ENCODE peak calls at places on chromosomes 5 and 9, in eight cellular contexts. X is NCI-H1105; G is activated effector memory CD4-positive, alpha-beta T cell treated with Interleukin-2 at 50 U/mL for 16 hours; B is uterus; V is IMR-90; I is islet precursor cell; J is tibial nerve; Y is skeletal muscle cell. Q is an unnamed sample.

GRCh38 chr9:16730162-16730561 is 140.3 kb downstream of the BNC2 start:
- DNase-seq in X (no peak), G (no peak), B (no peak), V (no peak), I (no peak), J (no peak), Y (no peak), Q (no peak)

GRCh38 chr9:77679088-77679487 is 31.0 kb upstream of the GNA14 start:
- DNase-seq in X (no peak), G (no peak), B (no peak), V (no peak), I (no peak), J (no peak), Y (no peak), Q (no peak)

GRCh38 chr9:84062538-84062937 is 81.9 kb downstream of the RMI1 start:
- DNase-seq in X (no peak), G (no peak), B (no peak), V (no peak), I (no peak), J (no peak), Y (no peak), Q (no peak)

GRCh38 chr9:130478731-130479575 is 34.2 kb downstream of the ASS1 start:
- DNase-seq in X (no peak), G (no peak), B (no peak), V (no peak), I (no peak), J (no peak), Y (no peak), Q (no peak)

GRCh38 chr5:29516224-29516623 is 1677.3 kb upstream of the CDH6 start:
- DNase-seq in X (no peak), G (no peak), B (no peak), V (no peak), I (peak; percentile 71), J (no peak), Y (no peak), Q (no peak)

GRCh38 chr5:9278925-9279603 is 266.8 kb downstream of the SEMA5A start:
- DNase-seq in X (no peak), G (no peak), B (no peak), V (no peak), I (no peak), J (no peak), Y (no peak), Q (no peak)

GRCh38 chr5:96326902-96327301 is 106.1 kb downstream of the PCSK1 start:
- DNase-seq in X (no peak), G (no peak), B (no peak), V (no peak), I (no peak), J (no peak), Y (no peak), Q (no peak)

GRCh38 chr5:84384604-84385575 is at the start of gene EDIL3:
- DNase-seq in X (no peak), G (no peak), B (peak; percentile 37), V (peak; percentile 59), I (peak; percentile 83), J (no peak), Y (no peak), Q (no peak)

GRCh38 chr5:88144219-88145040 is 124.2 kb downstream of the TMEM161B start:
- DNase-seq in X (no peak), G (no peak), B (no peak), V (no peak), I (peak; percentile 61), J (no peak), Y (no peak), Q (no peak)

GRCh38 chr5:43315262-43315661 is 2.0 kb upstream of the HMGCS1 start:
- DNase-seq in X (no peak), G (no peak), B (no peak), V (peak; percentile 57), I (no peak), J (no peak), Y (no peak), Q (no peak)

GRCh38 chr5:72991394-72991793 is 35.6 kb downstream of the FCHO2 start:
- DNase-seq in X (no peak), G (no peak), B (no peak), V (no peak), I (no peak), J (no peak), Y (no peak), Q (no peak)

GRCh38 chr9:115513148-115513547 is 395.2 kb upstream of the TNC start:
- DNase-seq in X (no peak), G (no peak), B (no peak), V (no peak), I (no peak), J (no peak), Y (no peak), Q (no peak)

GRCh38 chr9:109488791-109489492 is 9.2 kb downstream of the PTPN3 start:
- DNase-seq in X (no peak), G (no peak), B (no peak), V (no peak), I (no peak), J (no peak), Y (no peak), Q (no peak)

GRCh38 chr5:131258733-131259132 is 5.1 kb upstream of the CDC42SE2 start:
- DNase-seq in X (no peak), G (no peak), B (no peak), V (no peak), I (no peak), J (no peak), Y (no peak), Q (no peak)

GRCh38 chr9:128494743-128495124 is 9.8 kb upstream of the GLE1 start:
- DNase-seq in X (no peak), G (no peak), B (no peak), V (no peak), I (no peak), J (no peak), Y (no peak), Q (no peak)

GRCh38 chr5:151029179-151029855 is 8.9 kb downstream of the GPX3 start:
- DNase-seq in X (no peak), G (no peak), B (no peak), V (no peak), I (no peak), J (no peak), Y (no peak), Q (no peak)

GRCh38 chr9:72937545-72937944 is 15.3 kb downstream of the ALDH1A1 start:
- DNase-seq in X (no peak), G (no peak), B (no peak), V (no peak), I (no peak), J (no peak), Y (no peak), Q (no peak)

GRCh38 chr5:138662599-138662998 is 87.4 kb upstream of the HSPA9 start:
- DNase-seq in X (no peak), G (no peak), B (no peak), V (no peak), I (no peak), J (no peak), Y (no peak), Q (no peak)

GRCh38 chr9:93908591-93909241 is 46.4 kb downstream of the BARX1 start:
- DNase-seq in X (peak; percentile 64), G (no peak), B (no peak), V (no peak), I (no peak), J (no peak), Y (no peak), Q (no peak)

GRCh38 chr5:34658023-34658422 is 1.9 kb downstream of the RAI14 start:
- DNase-seq in X (no peak), G (no peak), B (no peak), V (peak; percentile 66), I (no peak), J (no peak), Y (peak; percentile 32), Q (no peak)

GRCh38 chr9:110426052-110426709 is 88.5 kb upstream of the TXNDC8 start:
- DNase-seq in X (no peak), G (no peak), B (no peak), V (peak; percentile 44), I (no peak), J (no peak), Y (no peak), Q (no peak)

GRCh38 chr9:104890433-104890770 is 37.6 kb downstream of the ABCA1 start:
- DNase-seq in X (no peak), G (no peak), B (no peak), V (no peak), I (no peak), J (no peak), Y (no peak), Q (no peak)

GRCh38 chr5:34775886-34776285 is 63.1 kb upstream of the TTC23L start:
- DNase-seq in X (no peak), G (no peak), B (no peak), V (no peak), I (no peak), J (no peak), Y (no peak), Q (no peak)

GRCh38 chr9:116096853-116097252 is 56.7 kb upstream of the PAPPA start:
- DNase-seq in X (no peak), G (no peak), B (no peak), V (no peak), I (no peak), J (no peak), Y (no peak), Q (no peak)

GRCh38 chr5:93607367-93608258 is 24.6 kb downstream of the NR2F1 start:
- DNase-seq in X (no peak), G (no peak), B (no peak), V (peak; percentile 89), I (no peak), J (peak; percentile 55), Y (no peak), Q (no peak)

GRCh38 chr9:136043386-136044054 is 51.6 kb downstream of the NACC2 start:
- DNase-seq in X (no peak), G (no peak), B (no peak), V (no peak), I (no peak), J (no peak), Y (no peak), Q (peak; percentile 11)

GRCh38 chr5:35365756-35366155 is 135.5 kb upstream of the PRLR start:
- DNase-seq in X (no peak), G (no peak), B (no peak), V (no peak), I (no peak), J (no peak), Y (no peak), Q (no peak)

GRCh38 chr5:147303976-147304375 is 69.2 kb downstream of the STK32A start:
- DNase-seq in X (no peak), G (no peak), B (no peak), V (peak; percentile 79), I (no peak), J (no peak), Y (peak; percentile 53), Q (no peak)

GRCh38 chr5:64979518-64979917 is 210.8 kb downstream of the CWC27 start:
- DNase-seq in X (no peak), G (no peak), B (no peak), V (no peak), I (no peak), J (no peak), Y (no peak), Q (no peak)

GRCh38 chr9:99576830-99577229 is 244.9 kb upstream of the NR4A3 start:
- DNase-seq in X (no peak), G (no peak), B (no peak), V (no peak), I (no peak), J (no peak), Y (no peak), Q (no peak)

GRCh38 chr9:94867842-94868312 is 141.4 kb downstream of the AOPEP start:
- DNase-seq in X (no peak), G (no peak), B (no peak), V (peak; percentile 98), I (peak; percentile 73), J (no peak), Y (peak; percentile 88), Q (no peak)

GRCh38 chr5:96093340-96093739 is 131.7 kb upstream of the ELL2 start:
- DNase-seq in X (no peak), G (no peak), B (no peak), V (no peak), I (no peak), J (no peak), Y (no peak), Q (no peak)

GRCh38 chr5:15539951-15540350 is 40.0 kb downstream of the FBXL7 start:
- DNase-seq in X (no peak), G (no peak), B (no peak), V (peak; percentile 16), I (no peak), J (no peak), Y (no peak), Q (no peak)

GRCh38 chr5:138109463-138110265 is 25.8 kb downstream of the WNT8A start:
- DNase-seq in X (no peak), G (no peak), B (no peak), V (peak; percentile 2), I (no peak), J (no peak), Y (no peak), Q (no peak)

Q was measured in omental fat pad.